ENCODE peak calls at places on chromosomes 6 and 20, in five cellular contexts. One of them, this sample, is unnamed. For H3K9me3, the result is how much of the 10 kb centered on the place peaks cover.

GRCh38 chr6:34531580-34532201 is 24.4 kb downstream of the SPDEF start:
- DNase-seq in pancreas: peak
- DNase-seq in SK-N-SH: no peak
- DNase-seq in CD8-positive, alpha-beta T cell: no peak
- DNase-seq in sigmoid colon: peak
- DNase-seq in this sample: peak

GRCh38 chr20:17896247-17896723 is 72.3 kb downstream of the SNX5 start:
- DNase-seq in pancreas: no peak
- DNase-seq in SK-N-SH: no peak
- DNase-seq in CD8-positive, alpha-beta T cell: no peak
- DNase-seq in sigmoid colon: peak
- DNase-seq in this sample: no peak

GRCh38 chr6:160174681-160175080 is 53.1 kb downstream of the SLC22A1 start:
- DNase-seq in pancreas: no peak
- DNase-seq in SK-N-SH: no peak
- DNase-seq in CD8-positive, alpha-beta T cell: no peak
- DNase-seq in sigmoid colon: no peak
- DNase-seq in this sample: no peak

GRCh38 chr20:63819224-63819917 is 11.7 kb downstream of the ZBTB46 start:
- DNase-seq in pancreas: no peak
- DNase-seq in SK-N-SH: no peak
- DNase-seq in CD8-positive, alpha-beta T cell: no peak
- DNase-seq in sigmoid colon: peak
- DNase-seq in this sample: no peak

GRCh38 chr6:111564482-111564945 is 41.2 kb downstream of the TRAF3IP2 start:
- DNase-seq in pancreas: no peak
- DNase-seq in SK-N-SH: no peak
- DNase-seq in CD8-positive, alpha-beta T cell: no peak
- DNase-seq in sigmoid colon: no peak
- DNase-seq in this sample: peak

GRCh38 chr20:11267131-11267761 is 593.4 kb upstream of the JAG1 start:
- DNase-seq in pancreas: peak
- DNase-seq in SK-N-SH: peak
- DNase-seq in CD8-positive, alpha-beta T cell: no peak
- DNase-seq in sigmoid colon: no peak
- DNase-seq in this sample: no peak

GRCh38 chr20:41142914-41143313 is 5.6 kb downstream of the PLCG1 start:
- DNase-seq in pancreas: no peak
- DNase-seq in SK-N-SH: no peak
- DNase-seq in CD8-positive, alpha-beta T cell: peak
- DNase-seq in sigmoid colon: no peak
- DNase-seq in this sample: no peak

GRCh38 chr6:28648035-28648877 is 122.6 kb downstream of the GPX5 start:
- DNase-seq in pancreas: no peak
- DNase-seq in SK-N-SH: peak
- DNase-seq in CD8-positive, alpha-beta T cell: no peak
- DNase-seq in sigmoid colon: no peak
- DNase-seq in this sample: peak

GRCh38 chr6:157761331-157761921 is 61.6 kb upstream of the SNX9 start:
- DNase-seq in pancreas: no peak
- DNase-seq in SK-N-SH: no peak
- DNase-seq in CD8-positive, alpha-beta T cell: no peak
- DNase-seq in sigmoid colon: no peak
- DNase-seq in this sample: no peak

GRCh38 chr6:156992396-156992795 is 215.2 kb downstream of the ARID1B start:
- DNase-seq in pancreas: no peak
- DNase-seq in SK-N-SH: peak
- DNase-seq in CD8-positive, alpha-beta T cell: no peak
- DNase-seq in sigmoid colon: no peak
- DNase-seq in this sample: no peak

GRCh38 chr6:111484655-111484974 is 1.6 kb upstream of the REV3L start:
- DNase-seq in pancreas: no peak
- DNase-seq in SK-N-SH: no peak
- DNase-seq in CD8-positive, alpha-beta T cell: no peak
- DNase-seq in sigmoid colon: no peak
- DNase-seq in this sample: peak

GRCh38 chr6:30556714-30556963 is 350 bp upstream of the GNL1 start:
- DNase-seq in pancreas: peak
- DNase-seq in SK-N-SH: no peak
- DNase-seq in CD8-positive, alpha-beta T cell: peak
- DNase-seq in sigmoid colon: peak
- DNase-seq in this sample: peak

GRCh38 chr20:51752343-51752951 is 15.7 kb downstream of the ATP9A start:
- DNase-seq in pancreas: no peak
- DNase-seq in SK-N-SH: no peak
- DNase-seq in CD8-positive, alpha-beta T cell: no peak
- DNase-seq in sigmoid colon: no peak
- DNase-seq in this sample: peak

GRCh38 chr6:75775219-75775618 is 26.2 kb downstream of the MYO6 start:
- DNase-seq in pancreas: no peak
- DNase-seq in SK-N-SH: peak
- DNase-seq in CD8-positive, alpha-beta T cell: no peak
- DNase-seq in sigmoid colon: no peak
- DNase-seq in this sample: no peak

GRCh38 chr6:33632603-33633039 is 11.5 kb downstream of the ITPR3 start:
- DNase-seq in pancreas: peak
- DNase-seq in SK-N-SH: peak
- DNase-seq in CD8-positive, alpha-beta T cell: peak
- DNase-seq in sigmoid colon: no peak
- DNase-seq in this sample: peak

GRCh38 chr6:164331026-164331425 is 916.5 kb downstream of the QKI start:
- DNase-seq in pancreas: no peak
- DNase-seq in SK-N-SH: no peak
- DNase-seq in CD8-positive, alpha-beta T cell: no peak
- DNase-seq in sigmoid colon: no peak
- DNase-seq in this sample: no peak

GRCh38 chr6:148599967-148600426 is 146.8 kb upstream of the UST start:
- DNase-seq in pancreas: no peak
- DNase-seq in SK-N-SH: no peak
- DNase-seq in CD8-positive, alpha-beta T cell: no peak
- DNase-seq in sigmoid colon: peak
- DNase-seq in this sample: no peak

GRCh38 chr6:116096979-116097816 is 3.5 kb upstream of the NT5DC1 start:
- DNase-seq in pancreas: no peak
- DNase-seq in SK-N-SH: peak
- DNase-seq in CD8-positive, alpha-beta T cell: no peak
- DNase-seq in sigmoid colon: no peak
- DNase-seq in this sample: no peak
- TF ChIP-seq CTCF in pancreas: peak
- TF ChIP-seq CTCF in SK-N-SH: peak
- TF ChIP-seq CTCF in CD8-positive, alpha-beta T cell: peak
- TF ChIP-seq CTCF in sigmoid colon: no peak
- TF ChIP-seq CTCF in this sample: no peak

GRCh38 chr6:140504776-140505175 is 1130.3 kb upstream of the CITED2 start:
- DNase-seq in pancreas: no peak
- DNase-seq in SK-N-SH: no peak
- DNase-seq in CD8-positive, alpha-beta T cell: no peak
- DNase-seq in sigmoid colon: no peak
- DNase-seq in this sample: no peak
- H3K9me3 ChIP-seq in pancreas: under half
- H3K9me3 ChIP-seq in SK-N-SH: under half
- H3K9me3 ChIP-seq in CD8-positive, alpha-beta T cell: under half
- H3K9me3 ChIP-seq in sigmoid colon: under half
- H3K9me3 ChIP-seq in this sample: under half

GRCh38 chr6:3068329-3069223 is at the start of gene RIPK1:
- DNase-seq in pancreas: peak
- DNase-seq in SK-N-SH: peak
- DNase-seq in CD8-positive, alpha-beta T cell: peak
- DNase-seq in sigmoid colon: peak
- DNase-seq in this sample: peak
- TF ChIP-seq CTCF in pancreas: no peak
- TF ChIP-seq CTCF in SK-N-SH: peak
- TF ChIP-seq CTCF in CD8-positive, alpha-beta T cell: peak
- TF ChIP-seq CTCF in sigmoid colon: peak
- TF ChIP-seq CTCF in this sample: peak

GRCh38 chr6:54493138-54493537 is 184.9 kb downstream of the TINAG start:
- DNase-seq in pancreas: no peak
- DNase-seq in SK-N-SH: no peak
- DNase-seq in CD8-positive, alpha-beta T cell: no peak
- DNase-seq in sigmoid colon: no peak
- DNase-seq in this sample: no peak
- H3K9me3 ChIP-seq in pancreas: under half
- H3K9me3 ChIP-seq in SK-N-SH: under half
- H3K9me3 ChIP-seq in CD8-positive, alpha-beta T cell: under half
- H3K9me3 ChIP-seq in sigmoid colon: under half
- H3K9me3 ChIP-seq in this sample: under half

GRCh38 chr6:135182120-135182992 is 1.2 kb downstream of the MYB start:
- DNase-seq in pancreas: no peak
- DNase-seq in SK-N-SH: peak
- DNase-seq in CD8-positive, alpha-beta T cell: peak
- DNase-seq in sigmoid colon: no peak
- DNase-seq in this sample: peak

GRCh38 chr6:135185483-135185882 is 4.4 kb downstream of the MYB start:
- DNase-seq in pancreas: no peak
- DNase-seq in SK-N-SH: no peak
- DNase-seq in CD8-positive, alpha-beta T cell: no peak
- DNase-seq in sigmoid colon: no peak
- DNase-seq in this sample: no peak

GRCh38 chr6:135181333-135182119 is 418 bp downstream of the MYB start:
- DNase-seq in pancreas: no peak
- DNase-seq in SK-N-SH: no peak
- DNase-seq in CD8-positive, alpha-beta T cell: no peak
- DNase-seq in sigmoid colon: no peak
- DNase-seq in this sample: no peak

GRCh38 chr6:135182993-135183531 is 2.0 kb downstream of the MYB start:
- DNase-seq in pancreas: no peak
- DNase-seq in SK-N-SH: no peak
- DNase-seq in CD8-positive, alpha-beta T cell: peak
- DNase-seq in sigmoid colon: no peak
- DNase-seq in this sample: peak

GRCh38 chr6:135183532-135184440 is 2.7 kb downstream of the MYB start:
- DNase-seq in pancreas: peak
- DNase-seq in SK-N-SH: peak
- DNase-seq in CD8-positive, alpha-beta T cell: peak
- DNase-seq in sigmoid colon: no peak
- DNase-seq in this sample: peak
- TF ChIP-seq CTCF in pancreas: no peak
- TF ChIP-seq CTCF in SK-N-SH: peak
- TF ChIP-seq CTCF in CD8-positive, alpha-beta T cell: peak
- TF ChIP-seq CTCF in sigmoid colon: no peak
- TF ChIP-seq CTCF in this sample: peak

GRCh38 chr20:25142435-25142834 is 53.1 kb upstream of the ENTPD6 start:
- DNase-seq in pancreas: no peak
- DNase-seq in SK-N-SH: no peak
- DNase-seq in CD8-positive, alpha-beta T cell: no peak
- DNase-seq in sigmoid colon: no peak
- DNase-seq in this sample: no peak
- H3K9me3 ChIP-seq in pancreas: under half
- H3K9me3 ChIP-seq in SK-N-SH: under half
- H3K9me3 ChIP-seq in CD8-positive, alpha-beta T cell: under half
- H3K9me3 ChIP-seq in sigmoid colon: under half
- H3K9me3 ChIP-seq in this sample: under half

GRCh38 chr20:5119435-5120188 is at the start of gene PCNA:
- DNase-seq in pancreas: peak
- DNase-seq in SK-N-SH: peak
- DNase-seq in CD8-positive, alpha-beta T cell: peak
- DNase-seq in sigmoid colon: peak
- DNase-seq in this sample: peak
- TF ChIP-seq CTCF in pancreas: no peak
- TF ChIP-seq CTCF in SK-N-SH: no peak
- TF ChIP-seq CTCF in CD8-positive, alpha-beta T cell: no peak
- TF ChIP-seq CTCF in sigmoid colon: no peak
- TF ChIP-seq CTCF in this sample: no peak

GRCh38 chr20:60729119-60729900 is 522.8 kb upstream of the CDH4 start:
- DNase-seq in pancreas: no peak
- DNase-seq in SK-N-SH: no peak
- DNase-seq in CD8-positive, alpha-beta T cell: no peak
- DNase-seq in sigmoid colon: no peak
- DNase-seq in this sample: no peak
- H3K9me3 ChIP-seq in pancreas: under half
- H3K9me3 ChIP-seq in SK-N-SH: under half
- H3K9me3 ChIP-seq in CD8-positive, alpha-beta T cell: under half
- H3K9me3 ChIP-seq in sigmoid colon: under half
- H3K9me3 ChIP-seq in this sample: under half

GRCh38 chr6:167766986-167767714 is 59.6 kb upstream of the AFDN start:
- DNase-seq in pancreas: no peak
- DNase-seq in SK-N-SH: no peak
- DNase-seq in CD8-positive, alpha-beta T cell: no peak
- DNase-seq in sigmoid colon: peak
- DNase-seq in this sample: no peak
- TF ChIP-seq CTCF in pancreas: no peak
- TF ChIP-seq CTCF in SK-N-SH: no peak
- TF ChIP-seq CTCF in CD8-positive, alpha-beta T cell: no peak
- TF ChIP-seq CTCF in sigmoid colon: no peak
- TF ChIP-seq CTCF in this sample: no peak

GRCh38 chr20:42255820-42256219 is 637.6 kb upstream of the CHD6 start:
- DNase-seq in pancreas: no peak
- DNase-seq in SK-N-SH: no peak
- DNase-seq in CD8-positive, alpha-beta T cell: no peak
- DNase-seq in sigmoid colon: no peak
- DNase-seq in this sample: no peak

GRCh38 chr20:42258568-42258967 is 640.4 kb upstream of the CHD6 start:
- DNase-seq in pancreas: no peak
- DNase-seq in SK-N-SH: no peak
- DNase-seq in CD8-positive, alpha-beta T cell: no peak
- DNase-seq in sigmoid colon: no peak
- DNase-seq in this sample: no peak

GRCh38 chr20:42259389-42259788 is 641.2 kb upstream of the CHD6 start:
- DNase-seq in pancreas: no peak
- DNase-seq in SK-N-SH: no peak
- DNase-seq in CD8-positive, alpha-beta T cell: no peak
- DNase-seq in sigmoid colon: no peak
- DNase-seq in this sample: no peak

GRCh38 chr20:42260216-42260615 is 642.0 kb upstream of the CHD6 start:
- DNase-seq in pancreas: no peak
- DNase-seq in SK-N-SH: no peak
- DNase-seq in CD8-positive, alpha-beta T cell: no peak
- DNase-seq in sigmoid colon: no peak
- DNase-seq in this sample: no peak

DNA sequence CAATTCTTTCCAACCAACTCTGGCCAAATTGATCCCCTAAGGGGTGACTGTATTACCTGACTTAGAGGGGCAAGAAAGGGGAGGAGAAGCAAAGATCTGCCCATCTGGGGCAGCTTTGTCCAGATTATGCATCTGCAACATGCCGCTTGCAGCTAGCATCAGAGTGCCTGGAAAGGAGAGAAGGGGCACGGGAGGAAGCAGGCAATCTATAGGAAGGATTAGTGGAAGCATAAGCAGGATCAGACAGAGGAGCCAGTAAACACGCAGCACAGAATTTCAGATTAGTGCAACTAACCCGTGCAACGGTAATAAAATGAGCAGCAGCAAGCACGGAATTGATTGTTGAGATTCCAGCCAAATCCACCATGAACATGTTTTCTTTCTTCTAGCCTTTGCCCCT is 643.6 kb upstream of the CHD6 start:
- DNase-seq in pancreas: no peak
- DNase-seq in SK-N-SH: no peak
- DNase-seq in CD8-positive, alpha-beta T cell: no peak
- DNase-seq in sigmoid colon: no peak
- DNase-seq in this sample: no peak
- H3K9me3 ChIP-seq in pancreas: under half
- H3K9me3 ChIP-seq in SK-N-SH: under half
- H3K9me3 ChIP-seq in CD8-positive, alpha-beta T cell: under half
- H3K9me3 ChIP-seq in sigmoid colon: under half
- H3K9me3 ChIP-seq in this sample: under half